ENCODE peak calls at places on chromosomes 1 and 21, in ten cellular contexts. S is GM06990; E is NCI-H1694; C is COR-L47; N is Kasumi-1; Y is left kidney; H is T-helper 2 cell; L is NK-92 treated with Interleukin-12 subunit alpha and Interleukin-12 subunit beta, amount 100 ng/mL, for 24 hours; D is SK-N-SH; J is posterior vena cava. R is an unnamed sample.

GRCh38 chr1:201605385-201605747 is 66.4 kb downstream of the NAV1 start:
- DNase-seq in S (no peak), H (no peak), N (no peak), J (no peak), E (no peak), Y (no peak), C (no peak), D (peak; percentile 64), L (no peak), R (no peak)

GRCh38 chr1:20411196-20411980 is 74.6 kb downstream of the CAMK2N1 start:
- DNase-seq in N (no peak), C (no peak), J (no peak), S (no peak), Y (no peak), E (no peak), H (no peak), D (no peak), L (no peak), R (no peak)

GRCh38 chr1:119294728-119295127 is 73.9 kb upstream of the HAO2 start:
- DNase-seq in H (no peak), L (no peak), S (no peak), J (no peak), Y (peak; percentile 86), C (no peak), E (no peak), D (no peak), N (peak; percentile 9), R (no peak)

GRCh38 chr1:111593403-111594127 is 26.0 kb upstream of the RAP1A start:
- DNase-seq in Y (peak; percentile 23), E (no peak), S (no peak), H (no peak), L (no peak), C (no peak), D (peak; percentile 50), J (no peak), N (no peak), R (no peak)

GRCh38 chr21:41481191-41481590 is 26.8 kb downstream of the TMPRSS2 start:
- DNase-seq in H (no peak), N (no peak), Y (no peak), S (no peak), J (peak; percentile 8), C (no peak), E (no peak), L (no peak), D (no peak), R (no peak)

GRCh38 chr21:31644648-31645047 is 14.8 kb upstream of the SOD1 start:
- DNase-seq in E (no peak), N (no peak), S (no peak), D (no peak), Y (no peak), J (no peak), H (no peak), C (no peak), L (no peak), R (no peak)

GRCh38 chr21:43603641-43604504 is 55.4 kb downstream of the HSF2BP start:
- DNase-seq in J (no peak), N (no peak), H (no peak), S (no peak), Y (no peak), D (peak; percentile 68), E (no peak), C (no peak), L (no peak), R (no peak)

GRCh38 chr21:45076245-45076661 is 1.9 kb downstream of the ADARB1 start:
- DNase-seq in N (no peak), E (no peak), L (no peak), H (no peak), S (no peak), Y (no peak), C (no peak), D (no peak), J (no peak), R (no peak)

GRCh38 chr1:51605961-51606723 is 10.8 kb upstream of the OSBPL9 start:
- DNase-seq in N (peak; percentile 46), J (no peak), S (no peak), D (no peak), H (no peak), C (no peak), Y (no peak), L (no peak), E (no peak), R (no peak)